ENCODE peak calls at places on chromosome 4, in nine cellular contexts. C is EL; F is CD8-positive, alpha-beta T cell; H is ELR; J is omental fat pad; G is OCI-LY7; P is NCI-H345; N is heart right ventricle; D is MCF 10A. A is an unnamed sample.

GRCh38 chr4:183335369-183335940 is 13.2 kb upstream of the CLDN24 start:
- DNase-seq in C (peak; percentile 94), F (no peak), H (peak; percentile 96), J (no peak), G (no peak), P (no peak), N (no peak), D (peak; percentile 73), A (no peak)

GRCh38 chr4:1690698-1691097 is 6.6 kb upstream of the FAM53A start:
- DNase-seq in C (no peak), F (no peak), H (no peak), J (no peak), G (no peak), P (no peak), N (no peak), D (no peak), A (no peak)

GRCh38 chr4:163191999-163192398 is 25.3 kb upstream of the NAF1 start:
- DNase-seq in C (peak; percentile 6), F (no peak), H (peak; percentile 27), J (no peak), G (peak; percentile 11), P (no peak), N (no peak), D (no peak), A (no peak)

GRCh38 chr4:98929341-98930267 is 671 bp upstream of the EIF4E start:
- DNase-seq in C (peak; percentile 97), F (peak; percentile 47), H (peak; percentile 99), J (peak; percentile 65), G (peak; percentile 24), P (peak; percentile 48), N (peak; percentile 64), D (peak; percentile 97), A (peak; percentile 33)

GRCh38 chr4:137621056-137621455 is 88.8 kb upstream of the PCDH18 start:
- DNase-seq in C (no peak), F (no peak), H (no peak), J (no peak), G (no peak), P (peak; percentile 70), N (no peak), D (no peak), A (no peak)

GRCh38 chr4:169079942-169080827 is 70.1 kb upstream of the CBR4 start:
- DNase-seq in C (no peak), F (no peak), H (no peak), J (no peak), G (no peak), P (no peak), N (peak; percentile 31), D (peak; percentile 16), A (peak; percentile 86)

GRCh38 chr4:98746530-98746929 is 88.1 kb upstream of the TSPAN5 start:
- DNase-seq in C (peak; percentile 21), F (no peak), H (no peak), J (no peak), G (no peak), P (no peak), N (no peak), D (peak; percentile 20), A (no peak)

GRCh38 chr4:152039085-152039484 is 278.3 kb upstream of the GATB start:
- DNase-seq in C (peak; percentile 67), F (no peak), H (peak; percentile 80), J (no peak), G (no peak), P (no peak), N (peak; percentile 26), D (no peak), A (no peak)

GRCh38 chr4:20809796-20810195 is 109.5 kb downstream of the PACRGL start:
- DNase-seq in C (no peak), F (no peak), H (no peak), J (no peak), G (no peak), P (peak; percentile 31), N (no peak), D (peak; percentile 90), A (peak; percentile 81)

GRCh38 chr4:2364654-2365053 is 53.8 kb downstream of the ZFYVE28 start:
- DNase-seq in C (peak; percentile 60), F (peak; percentile 60), H (peak; percentile 33), J (no peak), G (no peak), P (no peak), N (peak; percentile 24), D (no peak), A (no peak)

GRCh38 chr4:112120021-112120420 is 25.2 kb upstream of the FAM241A start:
- DNase-seq in C (no peak), F (no peak), H (no peak), J (no peak), G (no peak), P (no peak), N (no peak), D (no peak), A (no peak)

GRCh38 chr4:129598582-129598981 is 502.6 kb downstream of the C4orf33 start:
- DNase-seq in C (no peak), F (no peak), H (no peak), J (no peak), G (no peak), P (no peak), N (no peak), D (no peak), A (no peak)

GRCh38 chr4:141390527-141391046 is 169.9 kb downstream of the ZNF330 start:
- DNase-seq in C (no peak), F (no peak), H (no peak), J (no peak), G (no peak), P (no peak), N (no peak), D (no peak), A (no peak)

GRCh38 chr4:134216436-134216835 is 14.8 kb upstream of the PABPC4L start:
- DNase-seq in C (peak; percentile 75), F (no peak), H (peak; percentile 63), J (no peak), G (no peak), P (no peak), N (no peak), D (no peak), A (no peak)

GRCh38 chr4:6606465-6607235 is 31.7 kb downstream of the MAN2B2 start:
- DNase-seq in C (no peak), F (no peak), H (no peak), J (no peak), G (no peak), P (no peak), N (no peak), D (no peak), A (no peak)